ENCODE peak calls at places on chromosomes 12 and 14, in seven cellular contexts. One of them, this sample, is unnamed.

GRCh38 chr12:54222609-54223008 is 33.8 kb upstream of the SMUG1 start:
- DNase-seq in HCT116: no peak
- DNase-seq in IMR-90: peak
- DNase-seq in fibroblast of lung: peak
- DNase-seq in GM23248: peak
- DNase-seq in endothelial cell of umbilical vein: no peak
- DNase-seq in mesendoderm: no peak
- DNase-seq in this sample: no peak

GRCh38 chr12:6703631-6704030 is 3.0 kb upstream of the PIANP start:
- DNase-seq in HCT116: no peak
- DNase-seq in IMR-90: peak
- DNase-seq in fibroblast of lung: no peak
- DNase-seq in GM23248: peak
- DNase-seq in endothelial cell of umbilical vein: no peak
- DNase-seq in mesendoderm: peak
- DNase-seq in this sample: no peak

GRCh38 chr14:92362781-92363235 is 39.8 kb downstream of the SLC24A4 start:
- DNase-seq in HCT116: no peak
- DNase-seq in IMR-90: peak
- DNase-seq in fibroblast of lung: peak
- DNase-seq in GM23248: peak
- DNase-seq in endothelial cell of umbilical vein: no peak
- DNase-seq in mesendoderm: no peak
- DNase-seq in this sample: peak

GRCh38 chr12:68374315-68374982 is 42.3 kb upstream of the MDM1 start:
- DNase-seq in HCT116: no peak
- DNase-seq in IMR-90: no peak
- DNase-seq in fibroblast of lung: no peak
- DNase-seq in GM23248: no peak
- DNase-seq in endothelial cell of umbilical vein: no peak
- DNase-seq in mesendoderm: no peak
- DNase-seq in this sample: no peak

GRCh38 chr12:72295744-72296143 is 23.6 kb downstream of the TRHDE start:
- DNase-seq in HCT116: no peak
- DNase-seq in IMR-90: peak
- DNase-seq in fibroblast of lung: peak
- DNase-seq in GM23248: peak
- DNase-seq in endothelial cell of umbilical vein: no peak
- DNase-seq in mesendoderm: no peak
- DNase-seq in this sample: no peak

GRCh38 chr14:45252356-45253069 is 489 bp downstream of the MIS18BP1 start:
- DNase-seq in HCT116: no peak
- DNase-seq in IMR-90: peak
- DNase-seq in fibroblast of lung: peak
- DNase-seq in GM23248: peak
- DNase-seq in endothelial cell of umbilical vein: peak
- DNase-seq in mesendoderm: peak
- DNase-seq in this sample: peak

GRCh38 chr12:129885287-129885686 is 18.5 kb downstream of the TMEM132D start:
- DNase-seq in HCT116: no peak
- DNase-seq in IMR-90: no peak
- DNase-seq in fibroblast of lung: no peak
- DNase-seq in GM23248: no peak
- DNase-seq in endothelial cell of umbilical vein: no peak
- DNase-seq in mesendoderm: no peak
- DNase-seq in this sample: no peak

GRCh38 chr12:94783862-94784261 is 133.5 kb upstream of the TMCC3 start:
- DNase-seq in HCT116: no peak
- DNase-seq in IMR-90: peak
- DNase-seq in fibroblast of lung: peak
- DNase-seq in GM23248: peak
- DNase-seq in endothelial cell of umbilical vein: no peak
- DNase-seq in mesendoderm: no peak
- DNase-seq in this sample: no peak

GRCh38 chr14:34472706-34473279 is 10.8 kb upstream of the SPTSSA start:
- DNase-seq in HCT116: no peak
- DNase-seq in IMR-90: no peak
- DNase-seq in fibroblast of lung: no peak
- DNase-seq in GM23248: no peak
- DNase-seq in endothelial cell of umbilical vein: no peak
- DNase-seq in mesendoderm: no peak
- DNase-seq in this sample: no peak

GRCh38 chr12:99915251-99916082 is 69.3 kb downstream of the ANKS1B start:
- DNase-seq in HCT116: no peak
- DNase-seq in IMR-90: peak
- DNase-seq in fibroblast of lung: peak
- DNase-seq in GM23248: peak
- DNase-seq in endothelial cell of umbilical vein: no peak
- DNase-seq in mesendoderm: no peak
- DNase-seq in this sample: no peak

GRCh38 chr12:13371367-13371766 is 174.8 kb downstream of the EMP1 start:
- DNase-seq in HCT116: no peak
- DNase-seq in IMR-90: no peak
- DNase-seq in fibroblast of lung: no peak
- DNase-seq in GM23248: no peak
- DNase-seq in endothelial cell of umbilical vein: no peak
- DNase-seq in mesendoderm: no peak
- DNase-seq in this sample: no peak

GRCh38 chr12:2503762-2504161 is 291.0 kb upstream of the FKBP4 start:
- DNase-seq in HCT116: no peak
- DNase-seq in IMR-90: no peak
- DNase-seq in fibroblast of lung: no peak
- DNase-seq in GM23248: no peak
- DNase-seq in endothelial cell of umbilical vein: no peak
- DNase-seq in mesendoderm: peak
- DNase-seq in this sample: no peak

GRCh38 chr12:27462851-27463250 is 16.3 kb downstream of the SMCO2 start:
- DNase-seq in HCT116: no peak
- DNase-seq in IMR-90: no peak
- DNase-seq in fibroblast of lung: peak
- DNase-seq in GM23248: no peak
- DNase-seq in endothelial cell of umbilical vein: peak
- DNase-seq in mesendoderm: no peak
- DNase-seq in this sample: no peak

GRCh38 chr12:27463826-27464554 is 17.5 kb downstream of the SMCO2 start:
- DNase-seq in HCT116: no peak
- DNase-seq in IMR-90: peak
- DNase-seq in fibroblast of lung: peak
- DNase-seq in GM23248: peak
- DNase-seq in endothelial cell of umbilical vein: no peak
- DNase-seq in mesendoderm: no peak
- DNase-seq in this sample: peak

GRCh38 chr12:27460471-27460978 is 14.0 kb downstream of the SMCO2 start:
- DNase-seq in HCT116: no peak
- DNase-seq in IMR-90: peak
- DNase-seq in fibroblast of lung: peak
- DNase-seq in GM23248: peak
- DNase-seq in endothelial cell of umbilical vein: peak
- DNase-seq in mesendoderm: no peak
- DNase-seq in this sample: peak

GRCh38 chr12:27467641-27468040 is 21.1 kb downstream of the SMCO2 start:
- DNase-seq in HCT116: no peak
- DNase-seq in IMR-90: no peak
- DNase-seq in fibroblast of lung: no peak
- DNase-seq in GM23248: no peak
- DNase-seq in endothelial cell of umbilical vein: no peak
- DNase-seq in mesendoderm: no peak
- DNase-seq in this sample: no peak

DNA sequence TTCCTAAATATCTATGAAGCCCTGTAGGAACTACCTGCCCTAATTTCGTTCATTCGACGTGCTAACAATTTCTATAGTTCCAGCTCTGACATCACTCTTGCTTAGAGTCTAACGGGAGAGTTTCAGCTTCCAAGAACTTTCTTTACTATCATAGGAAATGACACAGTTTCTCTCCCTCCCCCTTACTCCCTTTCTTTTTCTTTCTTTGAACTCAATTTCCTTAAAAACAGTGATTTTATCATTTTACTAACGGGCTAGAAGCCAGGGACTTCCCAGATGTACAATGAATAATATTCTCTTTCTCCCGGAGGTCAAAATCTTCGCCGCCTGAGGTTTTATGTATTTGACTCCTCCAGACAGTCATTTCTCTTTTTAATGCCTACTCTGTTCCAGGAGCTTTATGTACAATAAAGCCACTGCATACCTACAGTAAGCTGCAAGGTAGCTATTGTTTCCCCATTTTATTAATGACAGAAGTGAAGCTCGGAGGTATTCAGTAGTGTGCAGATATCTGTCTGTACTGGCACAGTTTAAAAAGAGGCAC is 15.7 kb downstream of the SMCO2 start:
- DNase-seq in HCT116: no peak
- DNase-seq in IMR-90: peak
- DNase-seq in fibroblast of lung: peak
- DNase-seq in GM23248: peak
- DNase-seq in endothelial cell of umbilical vein: peak
- DNase-seq in mesendoderm: no peak
- DNase-seq in this sample: no peak
- H3K27ac ChIP-seq in HCT116: no peak
- H3K27ac ChIP-seq in IMR-90: no peak
- H3K27ac ChIP-seq in fibroblast of lung: no peak
- H3K27ac ChIP-seq in GM23248: peak
- H3K27ac ChIP-seq in endothelial cell of umbilical vein: peak
- H3K27ac ChIP-seq in mesendoderm: no peak
- H3K27ac ChIP-seq in this sample: no peak

GRCh38 chr12:14938301-14938700 is at the start of gene ERP27:
- DNase-seq in HCT116: no peak
- DNase-seq in IMR-90: no peak
- DNase-seq in fibroblast of lung: no peak
- DNase-seq in GM23248: no peak
- DNase-seq in endothelial cell of umbilical vein: no peak
- DNase-seq in mesendoderm: no peak
- DNase-seq in this sample: no peak
- H3K9ac ChIP-seq in HCT116: no peak
- H3K9ac ChIP-seq in IMR-90: no peak
- H3K9ac ChIP-seq in fibroblast of lung: no peak
- H3K9ac ChIP-seq in GM23248: no peak
- H3K9ac ChIP-seq in endothelial cell of umbilical vein: no peak
- H3K9ac ChIP-seq in mesendoderm: no peak
- H3K9ac ChIP-seq in this sample: no peak

GRCh38 chr14:90759370-90760054 is 56.7 kb downstream of the TTC7B start:
- DNase-seq in HCT116: no peak
- DNase-seq in IMR-90: no peak
- DNase-seq in fibroblast of lung: no peak
- DNase-seq in GM23248: no peak
- DNase-seq in endothelial cell of umbilical vein: no peak
- DNase-seq in mesendoderm: no peak
- DNase-seq in this sample: no peak

GRCh38 chr14:90757452-90757851 is 58.8 kb downstream of the TTC7B start:
- DNase-seq in HCT116: no peak
- DNase-seq in IMR-90: no peak
- DNase-seq in fibroblast of lung: no peak
- DNase-seq in GM23248: peak
- DNase-seq in endothelial cell of umbilical vein: no peak
- DNase-seq in mesendoderm: no peak
- DNase-seq in this sample: no peak

GRCh38 chr14:90758028-90758889 is 58.0 kb downstream of the TTC7B start:
- DNase-seq in HCT116: peak
- DNase-seq in IMR-90: peak
- DNase-seq in fibroblast of lung: peak
- DNase-seq in GM23248: peak
- DNase-seq in endothelial cell of umbilical vein: peak
- DNase-seq in mesendoderm: peak
- DNase-seq in this sample: peak

GRCh38 chr14:90760055-90760444 is 56.2 kb downstream of the TTC7B start:
- DNase-seq in HCT116: no peak
- DNase-seq in IMR-90: no peak
- DNase-seq in fibroblast of lung: no peak
- DNase-seq in GM23248: no peak
- DNase-seq in endothelial cell of umbilical vein: no peak
- DNase-seq in mesendoderm: no peak
- DNase-seq in this sample: no peak

GRCh38 chr14:90758959-90759358 is 57.3 kb downstream of the TTC7B start:
- DNase-seq in HCT116: no peak
- DNase-seq in IMR-90: peak
- DNase-seq in fibroblast of lung: no peak
- DNase-seq in GM23248: peak
- DNase-seq in endothelial cell of umbilical vein: peak
- DNase-seq in mesendoderm: no peak
- DNase-seq in this sample: peak
- H3K27ac ChIP-seq in HCT116: peak
- H3K27ac ChIP-seq in IMR-90: no peak
- H3K27ac ChIP-seq in fibroblast of lung: peak
- H3K27ac ChIP-seq in GM23248: peak
- H3K27ac ChIP-seq in endothelial cell of umbilical vein: peak
- H3K27ac ChIP-seq in mesendoderm: no peak
- H3K27ac ChIP-seq in this sample: peak

DNA sequence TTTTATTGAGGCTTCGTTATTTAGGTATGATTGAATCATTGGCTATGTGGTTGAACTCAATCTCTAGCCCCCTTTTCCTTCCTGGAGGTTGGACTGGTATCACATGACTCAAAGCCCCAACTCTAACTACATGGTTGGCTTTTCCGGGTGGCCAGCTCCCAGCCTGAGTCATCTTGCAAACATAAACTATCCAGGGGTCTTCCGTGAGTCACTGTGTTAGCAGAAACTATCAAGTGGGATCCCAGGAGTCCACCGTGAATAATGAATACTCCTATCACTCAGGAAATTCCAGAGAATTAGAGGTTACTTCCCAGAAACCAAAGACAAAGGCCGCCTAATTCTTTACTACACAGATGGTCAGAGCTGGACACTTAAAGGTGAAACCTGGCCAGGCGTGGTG is 19.7 kb upstream of the PLEKHD1 start:
- DNase-seq in HCT116: no peak
- DNase-seq in IMR-90: peak
- DNase-seq in fibroblast of lung: peak
- DNase-seq in GM23248: peak
- DNase-seq in endothelial cell of umbilical vein: peak
- DNase-seq in mesendoderm: peak
- DNase-seq in this sample: no peak
- H3K9ac ChIP-seq in HCT116: no peak
- H3K9ac ChIP-seq in IMR-90: no peak
- H3K9ac ChIP-seq in fibroblast of lung: no peak
- H3K9ac ChIP-seq in GM23248: peak
- H3K9ac ChIP-seq in endothelial cell of umbilical vein: peak
- H3K9ac ChIP-seq in mesendoderm: no peak
- H3K9ac ChIP-seq in this sample: no peak

This sample was measured in colonic mucosa.